ENCODE peak calls at places on chromosomes 2 and 18, in six cellular contexts. Q is putamen, P is EH, X is COR-L47, B is posterior cingulate gyrus, I is M059J. L is an unnamed sample.
A peak's percentile ranks its signal among the peaks of the same experiment; 100 is the strongest.

GRCh38 chr2:99984781-99985525 is 157.4 kb downstream of the AFF3 start:
- DNase-seq in Q (no peak), P (peak; percentile 74), X (no peak), B (no peak), I (no peak), L (no peak)

GRCh38 chr2:75621228-75621627 is 25.4 kb upstream of the MRPL19 start:
- DNase-seq in Q (no peak), P (no peak), X (no peak), B (no peak), I (no peak), L (no peak)

GRCh38 chr2:158600155-158600802 is 143.5 kb downstream of the PKP4 start:
- DNase-seq in Q (no peak), P (peak; percentile 95), X (no peak), B (no peak), I (peak; percentile 88), L (no peak)

GRCh38 chr2:204108301-204108700 is 171.7 kb downstream of the ICOS start:
- DNase-seq in Q (peak; percentile 8), P (peak; percentile 15), X (peak; percentile 64), B (no peak), I (peak; percentile 9), L (no peak)

GRCh38 chr2:221502270-221502973 is 69.7 kb downstream of the EPHA4 start:
- DNase-seq in Q (no peak), P (peak; percentile 79), X (no peak), B (no peak), I (peak; percentile 76), L (no peak)

GRCh38 chr2:24083567-24084385 is 858 bp downstream of the TP53I3 start:
- DNase-seq in Q (no peak), P (peak; percentile 81), X (peak; percentile 66), B (no peak), I (peak; percentile 60), L (no peak)

GRCh38 chr18:48152549-48152948 is 222.1 kb upstream of the SMAD2 start:
- DNase-seq in Q (no peak), P (peak; percentile 11), X (no peak), B (no peak), I (peak; percentile 88), L (no peak)

GRCh38 chr2:108305901-108306300 is 17.2 kb downstream of the SULT1C2 start:
- DNase-seq in Q (no peak), P (peak; percentile 31), X (no peak), B (no peak), I (peak; percentile 55), L (no peak)

GRCh38 chr18:5510109-5510846 is 33.5 kb downstream of the EPB41L3 start:
- DNase-seq in Q (no peak), P (no peak), X (no peak), B (no peak), I (no peak), L (no peak)

GRCh38 chr18:35478520-35479435 is 19.0 kb downstream of the INO80C start:
- DNase-seq in Q (peak; percentile 36), P (peak; percentile 86), X (peak; percentile 52), B (peak; percentile 29), I (peak; percentile 91), L (no peak)

GRCh38 chr2:225582355-225583116 is 183.0 kb downstream of the NYAP2 start:
- DNase-seq in Q (no peak), P (no peak), X (no peak), B (no peak), I (no peak), L (no peak)

GRCh38 chr2:136246086-136246669 is 128.2 kb upstream of the CXCR4 start:
- DNase-seq in Q (no peak), P (no peak), X (no peak), B (no peak), I (no peak), L (no peak)

GRCh38 chr2:118535171-118535817 is 312.2 kb downstream of the EN1 start:
- DNase-seq in Q (no peak), P (no peak), X (no peak), B (no peak), I (no peak), L (no peak)

GRCh38 chr2:120958623-120959366 is 223.1 kb downstream of the GLI2 start:
- DNase-seq in Q (no peak), P (no peak), X (no peak), B (no peak), I (no peak), L (no peak)

GRCh38 chr18:76562286-76562840 is 67.3 kb upstream of the ZNF516 start:
- DNase-seq in Q (no peak), P (no peak), X (no peak), B (no peak), I (no peak), L (no peak)

GRCh38 chr2:75200140-75200985 is 1.0 kb upstream of the TACR1 start:
- DNase-seq in Q (peak; percentile 72), P (peak; percentile 62), X (peak; percentile 84), B (peak; percentile 64), I (peak; percentile 68), L (peak; percentile 38)

GRCh38 chr18:76554788-76555187 is 59.7 kb upstream of the ZNF516 start:
- DNase-seq in Q (no peak), P (no peak), X (no peak), B (no peak), I (no peak), L (no peak)

GRCh38 chr18:31943895-31944816 is 1.2 kb upstream of the TRAPPC8 start:
- DNase-seq in Q (peak; percentile 52), P (no peak), X (no peak), B (no peak), I (no peak), L (no peak)

GRCh38 chr2:98912957-98913915 is 22.8 kb downstream of the CRACDL start:
- DNase-seq in Q (no peak), P (no peak), X (no peak), B (no peak), I (peak; percentile 36), L (no peak)

GRCh38 chr2:189581354-189582139 is 961 bp upstream of the SLC40A1 start:
- DNase-seq in Q (no peak), P (no peak), X (no peak), B (no peak), I (no peak), L (no peak)

GRCh38 chr2:10054976-10055375 is 11.6 kb downstream of the KLF11 start:
- DNase-seq in Q (no peak), P (no peak), X (no peak), B (no peak), I (no peak), L (no peak)

GRCh38 chr2:153575171-153575853 is 96.8 kb upstream of the RPRM start:
- DNase-seq in Q (no peak), P (no peak), X (no peak), B (no peak), I (no peak), L (no peak)

GRCh38 chr2:136216073-136216472 is 98.1 kb upstream of the CXCR4 start:
- DNase-seq in Q (no peak), P (no peak), X (no peak), B (no peak), I (no peak), L (no peak)

GRCh38 chr2:232487385-232488096 is at the start of gene ECEL1:
- DNase-seq in Q (no peak), P (no peak), X (no peak), B (peak; percentile 4), I (no peak), L (no peak)